ENCODE peak calls at places on chromosomes 2 and 18, in five cellular contexts. H is cardiac fibroblast, W is T-helper 1 cell, B is anterior cingulate cortex, L is NCI-H748 treated with DMSO at 0.1 percent for 48 hours. U is an unnamed sample.
A peak's percentile ranks its signal among the peaks of the same experiment; 100 is the strongest.

GRCh38 chr2:36568533-36569246 is 29.3 kb downstream of the FEZ2 start:
- DNase-seq in H (peak; percentile 84), W (no peak), B (no peak), L (no peak), U (no peak)

GRCh38 chr2:104812281-104812680 is 41.6 kb upstream of the POU3F3 start:
- DNase-seq in H (peak; percentile 17), W (no peak), B (no peak), L (no peak), U (no peak)

GRCh38 chr2:31067259-31067658 is 71.0 kb downstream of the GALNT14 start:
- DNase-seq in H (no peak), W (no peak), B (no peak), L (no peak), U (no peak)

GRCh38 chr2:121634354-121635307 is 14.6 kb downstream of the CLASP1 start:
- DNase-seq in H (peak; percentile 36), W (no peak), B (no peak), L (peak; percentile 21), U (no peak)

GRCh38 chr2:196459539-196459938 is 180.0 kb upstream of the CCDC150 start:
- DNase-seq in H (peak; percentile 40), W (no peak), B (no peak), L (no peak), U (no peak)

GRCh38 chr2:190765386-190766173 is 115.0 kb upstream of the GLS start:
- DNase-seq in H (peak; percentile 86), W (no peak), B (no peak), L (no peak), U (no peak)

GRCh38 chr2:44932564-44933392 is 8.7 kb upstream of the SIX3 start:
- DNase-seq in H (no peak), W (no peak), B (no peak), L (no peak), U (no peak)

GRCh38 chr2:12504443-12504842 is 212.3 kb upstream of the TRIB2 start:
- DNase-seq in H (peak; percentile 49), W (no peak), B (no peak), L (no peak), U (peak; percentile 52)

GRCh38 chr2:237922641-237923361 is 44.0 kb upstream of the UBE2F start:
- DNase-seq in H (no peak), W (no peak), B (no peak), L (no peak), U (no peak)

GRCh38 chr18:48948112-48949050 is 2.4 kb downstream of the SMAD7 start:
- DNase-seq in H (peak; percentile 65), W (no peak), B (peak; percentile 66), L (peak; percentile 60), U (peak; percentile 79)

GRCh38 chr18:28961669-28962228 is 784.8 kb upstream of the CDH2 start:
- DNase-seq in H (peak; percentile 50), W (no peak), B (no peak), L (peak; percentile 35), U (no peak)

GRCh38 chr2:202841090-202841867 is 30.3 kb downstream of the ICA1L start:
- DNase-seq in H (no peak), W (no peak), B (no peak), L (no peak), U (no peak)

GRCh38 chr18:47931707-47932103 is 1.2 kb upstream of the SMAD2 start:
- DNase-seq in H (no peak), W (peak; percentile 19), B (peak; percentile 23), L (peak; percentile 40), U (no peak)

GRCh38 chr18:31583185-31583854 is 8.4 kb upstream of the TTR start:
- DNase-seq in H (no peak), W (no peak), B (no peak), L (no peak), U (no peak)

GRCh38 chr2:30232801-30233130 is 1.4 kb downstream of the LBH start:
- DNase-seq in H (no peak), W (peak; percentile 43), B (no peak), L (no peak), U (no peak)

GRCh38 chr18:49168970-49169619 is 218.3 kb upstream of the SMAD7 start:
- DNase-seq in H (no peak), W (no peak), B (no peak), L (peak; percentile 21), U (peak; percentile 31)

GRCh38 chr2:94874277-94874997 is 3.2 kb downstream of the TEKT4 start:
- DNase-seq in H (peak; percentile 9), W (peak; percentile 43), B (no peak), L (peak; percentile 44), U (peak; percentile 56)

GRCh38 chr2:219175928-219176817 is 552 bp downstream of the CNPPD1 start:
- DNase-seq in H (peak; percentile 26), W (peak; percentile 6), B (no peak), L (no peak), U (peak; percentile 64)

GRCh38 chr2:144522741-144523605 is 3.1 kb upstream of the ZEB2 start:
- DNase-seq in H (no peak), W (no peak), B (no peak), L (no peak), U (no peak)

GRCh38 chr2:84880645-84881521 is at the start of gene TRABD2A:
- DNase-seq in H (no peak), W (peak; percentile 46), B (no peak), L (no peak), U (peak; percentile 37)

GRCh38 chr2:55418512-55419235 is 982 bp downstream of the CCDC88A start:
- DNase-seq in H (peak; percentile 18), W (no peak), B (peak; percentile 32), L (peak; percentile 16), U (no peak)

GRCh38 chr2:98539056-98539735 is 69.1 kb downstream of the COA5 start:
- DNase-seq in H (no peak), W (no peak), B (no peak), L (no peak), U (no peak)

GRCh38 chr2:172655091-172655837 is 80.4 kb upstream of the RAPGEF4 start:
- DNase-seq in H (peak; percentile 82), W (no peak), B (no peak), L (no peak), U (no peak)

GRCh38 chr2:124323321-124323720 is 298.2 kb downstream of the CNTNAP5 start:
- DNase-seq in H (peak; percentile 59), W (no peak), B (no peak), L (no peak), U (no peak)

GRCh38 chr18:78767648-78768071 is 212.0 kb upstream of the SALL3 start:
- DNase-seq in H (no peak), W (no peak), B (no peak), L (no peak), U (no peak)

GRCh38 chr2:150438654-150439053 is 48.8 kb downstream of the RND3 start:
- DNase-seq in H (no peak), W (no peak), B (no peak), L (no peak), U (no peak)

GRCh38 chr2:160747771-160748170 is 254.2 kb upstream of the RBMS1 start:
- DNase-seq in H (peak; percentile 85), W (no peak), B (no peak), L (no peak), U (no peak)

GRCh38 chr2:120344214-120344990 is 1.5 kb upstream of the INHBB start:
- DNase-seq in H (no peak), W (no peak), B (peak; percentile 41), L (no peak), U (no peak)

GRCh38 chr2:133504566-133505505 is 63.4 kb downstream of the NCKAP5 start:
- DNase-seq in H (peak; percentile 65), W (no peak), B (peak; percentile 11), L (no peak), U (no peak)

GRCh38 chr2:27545348-27546141 is 37.3 kb upstream of the ZNF512 start:
- DNase-seq in H (peak; percentile 23), W (no peak), B (no peak), L (no peak), U (no peak)

GRCh38 chr2:137023205-137023604 is 257.9 kb downstream of the THSD7B start:
- DNase-seq in H (no peak), W (no peak), B (no peak), L (no peak), U (no peak)

GRCh38 chr2:1887915-1888314 is 143.6 kb upstream of the PXDN start:
- DNase-seq in H (peak; percentile 15), W (no peak), B (no peak), L (no peak), U (no peak)

GRCh38 chr2:73284296-73285161 is at the start of gene FBXO41:
- DNase-seq in H (no peak), W (peak; percentile 43), B (no peak), L (peak; percentile 11), U (peak; percentile 92)

GRCh38 chr2:190183535-190183934 is 121.0 kb upstream of the MSTN start:
- DNase-seq in H (no peak), W (no peak), B (no peak), L (no peak), U (no peak)

GRCh38 chr2:75071766-75072165 is 113.3 kb downstream of the POLE4 start:
- DNase-seq in H (no peak), W (no peak), B (no peak), L (no peak), U (no peak)

GRCh38 chr18:55502346-55502710 is 85.7 kb downstream of the TCF4 start:
- DNase-seq in H (peak; percentile 59), W (no peak), B (no peak), L (no peak), U (no peak)

GRCh38 chr18:944440-944839 is 39.8 kb downstream of the ADCYAP1 start:
- DNase-seq in H (peak; percentile 85), W (no peak), B (no peak), L (no peak), U (no peak)

GRCh38 chr2:138502253-138503086 is 900 bp downstream of the SPOPL start:
- DNase-seq in H (peak; percentile 15), W (peak; percentile 5), B (no peak), L (peak; percentile 31), U (no peak)